ENCODE peak calls at places on chromosomes 11 and 22, in five cellular contexts. V is ovary, E is endothelial cell of umbilical vein, O is heart left ventricle, L is lower leg skin. D is an unnamed sample.

GRCh38 chr22:36461665-36462474 is 19.6 kb downstream of the TXN2 start:
- DNase-seq in V (no peak), L (no peak), E (peak; percentile 67), O (peak; percentile 73), D (no peak)

GRCh38 chr22:47110817-47111443 is 348.5 kb downstream of the TBC1D22A start:
- DNase-seq in E (peak; percentile 7), L (no peak), V (peak; percentile 74), O (no peak), D (no peak)

GRCh38 chr22:46993626-46994025 is 231.2 kb downstream of the TBC1D22A start:
- DNase-seq in O (no peak), V (peak; percentile 83), E (no peak), L (no peak), D (no peak)

GRCh38 chr11:125071408-125071807 is 8.3 kb downstream of the SLC37A2 start:
- DNase-seq in L (no peak), O (no peak), E (no peak), V (peak; percentile 20), D (no peak)

GRCh38 chr11:132365650-132366049 is 995.2 kb downstream of the NTM start:
- DNase-seq in O (no peak), L (no peak), E (no peak), V (no peak), D (no peak)

GRCh38 chr11:2512431-2513407 is 67.9 kb downstream of the KCNQ1 start:
- DNase-seq in L (no peak), O (peak; percentile 57), V (no peak), E (no peak), D (peak; percentile 18)

GRCh38 chr11:1825785-1826451 is 8.9 kb upstream of the SYT8 start:
- DNase-seq in V (no peak), O (no peak), L (no peak), E (no peak), D (no peak)

GRCh38 chr11:117426297-117426685 is 98.6 kb downstream of the CEP164 start:
- DNase-seq in O (peak; percentile 79), V (peak; percentile 82), E (peak; percentile 46), L (peak; percentile 26), D (peak; percentile 70)

GRCh38 chr22:27809226-27809625 is 7.7 kb upstream of the MN1 start:
- DNase-seq in V (no peak), E (peak; percentile 38), L (no peak), O (no peak), D (no peak)

GRCh38 chr22:34015642-34016041 is 95.4 kb upstream of the LARGE1 start:
- DNase-seq in E (no peak), L (no peak), V (no peak), O (no peak), D (no peak)

GRCh38 chr11:33936745-33937612 is 45.1 kb upstream of the LMO2 start:
- DNase-seq in O (peak; percentile 77), E (peak; percentile 99), L (peak; percentile 63), V (peak; percentile 39), D (no peak)

GRCh38 chr22:29003975-29004646 is 57.5 kb downstream of the C22orf31 start:
- DNase-seq in O (no peak), E (no peak), L (no peak), V (no peak), D (no peak)

GRCh38 chr22:22930571-22931556 is 43.2 kb downstream of the IGLL5 start:
- DNase-seq in L (no peak), O (peak; percentile 38), E (no peak), V (no peak), D (no peak)

GRCh38 chr11:26143553-26144308 is 188.2 kb upstream of the ANO3 start:
- DNase-seq in O (no peak), E (peak; percentile 1), L (no peak), V (no peak), D (no peak)

GRCh38 chr11:110772863-110773262 is 60.6 kb upstream of the ARHGAP20 start:
- DNase-seq in O (no peak), L (no peak), V (no peak), E (no peak), D (no peak)

GRCh38 chr11:101129203-101129943 is at the start of gene PGR:
- DNase-seq in E (no peak), L (peak; percentile 23), O (peak; percentile 59), V (peak; percentile 78), D (no peak)

GRCh38 chr22:20116951-20117645 is at the start of gene TRMT2A:
- DNase-seq in V (peak; percentile 99), O (peak; percentile 99), L (peak; percentile 97), E (peak; percentile 99), D (peak; percentile 99)
- TF ChIP-seq POLR2A in V (peak; percentile 31), O (no peak), L (no peak), E (no peak), D (peak; percentile 49)

GRCh38 chr11:119422505-119423416 is at the start of gene THY1:
- DNase-seq in L (no peak), O (no peak), E (no peak), V (no peak), D (no peak)
- TF ChIP-seq POLR2A in L (no peak), O (no peak), E (no peak), V (no peak), D (no peak)

GRCh38 chr11:67304511-67305113 is 1.3 kb downstream of the SSH3 start:
- DNase-seq in E (no peak), O (no peak), V (no peak), L (no peak), D (no peak)

GRCh38 chr11:67302571-67303131 is 679 bp upstream of the SSH3 start:
- DNase-seq in V (peak; percentile 71), O (peak; percentile 69), E (no peak), L (no peak), D (no peak)

GRCh38 chr11:67301951-67302516 is 1.3 kb upstream of the SSH3 start:
- DNase-seq in O (peak; percentile 72), L (no peak), E (no peak), V (peak; percentile 47), D (peak; percentile 13)

GRCh38 chr11:67303132-67303988 is at the start of gene SSH3:
- DNase-seq in V (peak; percentile 79), L (no peak), O (peak; percentile 89), E (peak; percentile 55), D (no peak)

GRCh38 chr11:67303989-67304411 is 670 bp downstream of the SSH3 start:
- DNase-seq in O (peak; percentile 74), V (peak; percentile 71), L (no peak), E (no peak), D (no peak)
- TF ChIP-seq POLR2A in O (no peak), V (no peak), L (no peak), E (no peak), D (no peak)

GRCh38 chr11:44861829-44862545 is 88.7 kb downstream of the TP53I11 start:
- DNase-seq in L (peak; percentile 56), E (peak; percentile 79), V (peak; percentile 85), O (peak; percentile 85), D (peak; percentile 75)
- TF ChIP-seq POLR2A in L (no peak), E (no peak), V (no peak), O (no peak), D (peak; percentile 49)

GRCh38 chr11:68460741-68461283 is at the start of gene PPP6R3:
- DNase-seq in L (no peak), E (no peak), V (no peak), O (no peak), D (no peak)
- TF ChIP-seq POLR2A in L (peak; percentile 55), E (peak; percentile 49), V (peak; percentile 82), O (no peak), D (peak; percentile 76)

GRCh38 chr11:72494109-72494429 is 59.7 kb upstream of the CLPB start:
- DNase-seq in E (no peak), L (no peak), O (no peak), V (no peak), D (no peak)
- TF ChIP-seq POLR2A in E (no peak), L (no peak), O (no peak), V (no peak), D (no peak)

GRCh38 chr22:39997939-39998726 is 3.4 kb downstream of the FAM83F start:
- DNase-seq in L (no peak), V (peak; percentile 64), O (no peak), E (peak; percentile 48), D (no peak)
- TF ChIP-seq POLR2A in L (no peak), V (no peak), O (no peak), E (no peak), D (no peak)

D was measured in GM12892.